ENCODE peak calls at places on chromosome 20, in ten cellular contexts. V is T-cell; K is effector memory CD4-positive, alpha-beta T cell; T is nephron progenitor cell; Y is stimulated activated CD4-positive, alpha-beta T cell treated with anti-CD3 and anti-CD28 coated beads, Interleukin-2, amount 100 ng/mL, for 48 hours; W is activated T-cell treated with anti-CD3 and anti-CD28 coated beads, Interleukin-2, amount 50 U/mL, for 72 hours; N is ELR; G is NCI-H524 treated with DMSO at 0.1 percent for 48 hours; X is HEK293T; I is activated effector memory CD4-positive, alpha-beta T cell treated with Interleukin-2 at 50 U/mL for 16 hours. Q is an unnamed sample.

GRCh38 chr20:60139663-60140446 is 181.6 kb downstream of the CDH26 start:
- DNase-seq in V (no peak), K (no peak), T (no peak), Y (no peak), W (no peak), N (no peak), G (no peak), X (no peak), I (no peak), Q (no peak)

GRCh38 chr20:49115565-49115964 is 69.5 kb downstream of the CSE1L start:
- DNase-seq in V (no peak), K (no peak), T (no peak), Y (no peak), W (no peak), N (peak), G (no peak), X (no peak), I (no peak), Q (no peak)

GRCh38 chr20:1002682-1003561 is 811 bp upstream of the RSPO4 start:
- DNase-seq in V (no peak), K (no peak), T (peak), Y (no peak), W (no peak), N (no peak), G (no peak), X (no peak), I (no peak), Q (no peak)

GRCh38 chr20:19626896-19627295 is 131.2 kb upstream of the RIN2 start:
- DNase-seq in V (no peak), K (no peak), T (no peak), Y (no peak), W (no peak), N (peak), G (no peak), X (no peak), I (no peak), Q (no peak)

GRCh38 chr20:62022575-62023139 is 43.0 kb downstream of the TAF4 start:
- DNase-seq in V (no peak), K (no peak), T (no peak), Y (no peak), W (no peak), N (no peak), G (no peak), X (no peak), I (no peak), Q (no peak)

GRCh38 chr20:2051920-2052319 is 49.7 kb upstream of the STK35 start:
- DNase-seq in V (no peak), K (no peak), T (no peak), Y (no peak), W (no peak), N (peak), G (no peak), X (no peak), I (no peak), Q (no peak)

GRCh38 chr20:14700641-14700965 is 363.2 kb upstream of the FLRT3 start:
- DNase-seq in V (no peak), K (no peak), T (no peak), Y (no peak), W (no peak), N (peak), G (no peak), X (no peak), I (no peak), Q (no peak)

GRCh38 chr20:41356951-41357350 is 9.7 kb downstream of the EMILIN3 start:
- DNase-seq in V (no peak), K (no peak), T (no peak), Y (no peak), W (no peak), N (no peak), G (no peak), X (no peak), I (no peak), Q (no peak)

GRCh38 chr20:61218886-61219480 is 33.1 kb upstream of the CDH4 start:
- DNase-seq in V (no peak), K (no peak), T (no peak), Y (no peak), W (no peak), N (peak), G (no peak), X (no peak), I (no peak), Q (no peak)

GRCh38 chr20:62171245-62171644 is 11.6 kb upstream of the MTG2 start:
- DNase-seq in V (no peak), K (no peak), T (no peak), Y (no peak), W (no peak), N (no peak), G (no peak), X (no peak), I (no peak), Q (no peak)

GRCh38 chr20:29742699-29743100 is 1514.8 kb upstream of the DEFB115 start:
- DNase-seq in V (no peak), K (no peak), T (no peak), Y (no peak), W (no peak), N (no peak), G (no peak), X (no peak), I (no peak), Q (no peak)

GRCh38 chr20:24584538-24585356 is 115.3 kb downstream of the SYNDIG1 start:
- DNase-seq in V (no peak), K (no peak), T (no peak), Y (no peak), W (no peak), N (peak), G (no peak), X (no peak), I (no peak), Q (no peak)

Q was measured in CMK.